ENCODE peak calls at places on chromosome 22, in ten cellular contexts. Y, J, U, I, F, X, T, H, D and V are unnamed samples.

GRCh38 chr22:28006271-28006670 is 87.2 kb upstream of the PITPNB start:
- DNase-seq in Y (no peak), J (no peak), U (no peak), I (no peak), F (no peak), X (no peak), T (no peak), H (no peak), D (no peak), V (no peak)

GRCh38 chr22:19870153-19871022 is 15.7 kb upstream of the GNB1L start:
- DNase-seq in Y (peak; percentile 13), J (no peak), U (no peak), I (no peak), F (no peak), X (peak; percentile 8), T (no peak), H (no peak), D (no peak), V (no peak)

GRCh38 chr22:49597428-49598039 is 230.1 kb downstream of the BRD1 start:
- DNase-seq in Y (no peak), J (no peak), U (no peak), I (no peak), F (no peak), X (no peak), T (no peak), H (no peak), D (no peak), V (no peak)

GRCh38 chr22:48753752-48754517 is 1073.7 kb downstream of the BRD1 start:
- DNase-seq in Y (no peak), J (no peak), U (no peak), I (no peak), F (no peak), X (no peak), T (peak; percentile 22), H (no peak), D (no peak), V (no peak)

GRCh38 chr22:39293766-39294368 is 25.6 kb downstream of the RPL3 start:
- DNase-seq in Y (no peak), J (no peak), U (no peak), I (no peak), F (no peak), X (no peak), T (no peak), H (no peak), D (no peak), V (no peak)

GRCh38 chr22:27881404-27881803 is 37.7 kb downstream of the PITPNB start:
- DNase-seq in Y (peak; percentile 73), J (no peak), U (no peak), I (no peak), F (no peak), X (no peak), T (no peak), H (peak; percentile 73), D (no peak), V (no peak)

GRCh38 chr22:29224121-29224858 is 18.6 kb downstream of the EMID1 start:
- DNase-seq in Y (no peak), J (no peak), U (no peak), I (no peak), F (no peak), X (no peak), T (no peak), H (no peak), D (no peak), V (no peak)

GRCh38 chr22:29306830-29307657 is 594 bp downstream of the GAS2L1 start:
- DNase-seq in Y (peak; percentile 86), J (peak; percentile 90), U (no peak), I (peak; percentile 92), F (peak; percentile 8), X (peak; percentile 74), T (peak; percentile 73), H (peak; percentile 78), D (no peak), V (no peak)

GRCh38 chr22:25848954-25849353 is 107.0 kb downstream of the MYO18B start:
- DNase-seq in Y (no peak), J (no peak), U (no peak), I (no peak), F (no peak), X (no peak), T (no peak), H (no peak), D (no peak), V (no peak)

GRCh38 chr22:38724926-38725571 is 19.3 kb downstream of the GTPBP1 start:
- DNase-seq in Y (no peak), J (no peak), U (no peak), I (peak; percentile 56), F (no peak), X (no peak), T (no peak), H (peak; percentile 35), D (no peak), V (no peak)

GRCh38 chr22:37415210-37415609 is 12.1 kb downstream of the ELFN2 start:
- DNase-seq in Y (no peak), J (no peak), U (no peak), I (no peak), F (no peak), X (no peak), T (no peak), H (no peak), D (no peak), V (no peak)
- TF ChIP-seq CTCF in Y (no peak), J (no peak), U (no peak), I (no peak), F (no peak), X (no peak), T (no peak), H (no peak), D (no peak), V (no peak)

GRCh38 chr22:22534604-22535415 is 14.7 kb upstream of the ZNF280A start:
- DNase-seq in Y (no peak), J (no peak), U (no peak), I (no peak), F (no peak), X (no peak), T (no peak), H (no peak), D (no peak), V (no peak)
- TF ChIP-seq CTCF in Y (no peak), J (no peak), U (no peak), I (no peak), F (no peak), X (no peak), T (no peak), H (no peak), D (no peak), V (no peak)

GRCh38 chr22:35587896-35588295 is 29.2 kb downstream of the MB start:
- DNase-seq in Y (no peak), J (no peak), U (no peak), I (no peak), F (no peak), X (no peak), T (no peak), H (no peak), D (no peak), V (no peak)

GRCh38 chr22:35589736-35590079 is 27.4 kb downstream of the MB start:
- DNase-seq in Y (no peak), J (no peak), U (no peak), I (no peak), F (no peak), X (no peak), T (no peak), H (no peak), D (no peak), V (no peak)

GRCh38 chr22:35587447-35587870 is 29.7 kb downstream of the MB start:
- DNase-seq in Y (no peak), J (no peak), U (no peak), I (peak; percentile 95), F (no peak), X (no peak), T (peak; percentile 81), H (no peak), D (no peak), V (no peak)

GRCh38 chr22:35590634-35591295 is 26.4 kb downstream of the MB start:
- DNase-seq in Y (no peak), J (no peak), U (no peak), I (no peak), F (no peak), X (no peak), T (no peak), H (no peak), D (no peak), V (no peak)

DNA sequence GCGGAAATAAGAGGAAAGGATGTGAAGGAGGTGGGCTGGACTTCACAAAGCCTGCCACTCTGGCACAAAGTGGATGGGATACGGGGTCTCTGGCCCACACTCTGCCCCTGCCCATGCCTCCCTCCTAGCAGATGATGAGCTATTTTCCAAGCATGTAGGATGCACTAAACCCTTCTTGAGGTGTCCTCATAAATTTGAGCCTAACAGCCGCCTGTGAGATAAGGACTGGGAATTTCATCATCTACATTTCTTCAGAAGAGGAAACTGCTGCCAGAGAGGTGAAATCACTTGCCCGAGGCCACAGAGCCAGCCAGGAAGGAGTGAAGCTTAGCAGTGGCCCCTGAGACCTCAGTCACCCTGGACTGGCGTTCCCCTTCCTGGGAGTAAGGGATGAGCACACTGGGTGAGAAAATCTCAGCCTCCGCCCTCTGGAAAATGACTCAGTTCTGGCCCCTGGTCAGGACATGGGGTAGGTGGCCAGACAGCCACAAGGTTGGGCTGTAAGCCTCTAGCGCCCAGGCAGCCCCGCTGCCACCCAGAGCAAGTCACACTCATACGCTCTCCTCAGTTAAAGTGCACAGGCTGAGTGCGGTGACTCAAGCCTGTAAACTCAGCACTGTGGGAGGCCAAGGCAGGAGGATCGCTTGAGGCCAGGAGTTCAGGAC is 27.9 kb downstream of the MB start:
- DNase-seq in Y (peak; percentile 39), J (no peak), U (no peak), I (no peak), F (peak; percentile 90), X (no peak), T (peak; percentile 39), H (peak; percentile 98), D (no peak), V (no peak)
- TF ChIP-seq CTCF in Y (no peak), J (no peak), U (no peak), I (no peak), F (peak; percentile 14), X (no peak), T (no peak), H (no peak), D (no peak), V (no peak)

GRCh38 chr22:32322986-32323385 is 34.7 kb upstream of the RFPL3 start:
- DNase-seq in Y (no peak), J (no peak), U (no peak), I (no peak), F (no peak), X (no peak), T (no peak), H (no peak), D (no peak), V (no peak)

GRCh38 chr22:32325811-32326237 is 31.8 kb upstream of the RFPL3 start:
- DNase-seq in Y (no peak), J (no peak), U (no peak), I (no peak), F (no peak), X (no peak), T (no peak), H (no peak), D (no peak), V (no peak)

GRCh38 chr22:32325416-32325801 is 32.3 kb upstream of the RFPL3 start:
- DNase-seq in Y (no peak), J (no peak), U (no peak), I (peak; percentile 13), F (no peak), X (no peak), T (no peak), H (no peak), D (no peak), V (no peak)

GRCh38 chr22:32323513-32324164 is 34.0 kb upstream of the RFPL3 start:
- DNase-seq in Y (no peak), J (no peak), U (no peak), I (no peak), F (no peak), X (no peak), T (no peak), H (no peak), D (no peak), V (no peak)

GRCh38 chr22:32324505-32325415 is 32.9 kb upstream of the RFPL3 start:
- DNase-seq in Y (no peak), J (no peak), U (no peak), I (no peak), F (no peak), X (no peak), T (peak; percentile 27), H (no peak), D (no peak), V (no peak)
- TF ChIP-seq CTCF in Y (no peak), J (no peak), U (no peak), I (no peak), F (no peak), X (no peak), T (no peak), H (no peak), D (no peak), V (no peak)